ENCODE peak calls at places on chromosomes 2 and 18, in six cellular contexts. A is upper lobe of right lung; E is IMR-90; W is thoracic aorta; G is lower lobe of right lung; T is CD8-positive, alpha-beta memory T cell. U is an unnamed sample. For H3K4me1, the result is how much of the 10 kb centered on the place peaks cover.

GRCh38 chr2:111924617-111925107 is 26.3 kb downstream of the MERTK start:
- DNase-seq in E (no peak), A (no peak), W (no peak), T (no peak), G (no peak), U (no peak)

GRCh38 chr2:195038158-195038557 is 618.9 kb upstream of the SLC39A10 start:
- DNase-seq in E (no peak), A (no peak), G (no peak), W (no peak), T (no peak), U (no peak)

GRCh38 chr2:230921806-230922595 is 3.0 kb downstream of the GPR55 start:
- DNase-seq in G (no peak), W (no peak), A (no peak), E (no peak), T (no peak), U (no peak)

GRCh38 chr2:202818321-202818720 is 53.2 kb downstream of the ICA1L start:
- DNase-seq in A (no peak), E (no peak), G (no peak), W (no peak), T (no peak), U (no peak)

GRCh38 chr2:48233005-48233404 is 296.9 kb upstream of the STON1 start:
- DNase-seq in T (no peak), W (no peak), A (no peak), E (no peak), G (no peak), U (no peak)

GRCh38 chr2:128441341-128442052 is 122.8 kb upstream of the HS6ST1 start:
- DNase-seq in E (no peak), W (no peak), T (no peak), A (no peak), G (no peak), U (no peak)

GRCh38 chr18:23115683-23116096 is 19.6 kb upstream of the CABLES1 start:
- DNase-seq in G (no peak), E (peak), W (no peak), T (no peak), A (no peak), U (no peak)

GRCh38 chr18:79898952-79899608 is 52.4 kb downstream of the SLC66A2 start:
- DNase-seq in W (no peak), A (peak), E (no peak), G (no peak), T (no peak), U (no peak)

GRCh38 chr2:129252781-129253460 is 726.5 kb upstream of the RAB6C start:
- DNase-seq in T (no peak), G (no peak), W (no peak), A (peak), E (no peak), U (no peak)

GRCh38 chr2:104658840-104659591 is 194.9 kb upstream of the POU3F3 start:
- DNase-seq in W (no peak), A (no peak), E (no peak), T (no peak), G (no peak), U (peak)

GRCh38 chr18:36348971-36349417 is 51.5 kb downstream of the FHOD3 start:
- DNase-seq in T (no peak), G (no peak), A (no peak), W (no peak), E (no peak), U (no peak)

GRCh38 chr2:217361491-217361890 is 501.6 kb upstream of the TNP1 start:
- DNase-seq in W (no peak), A (no peak), T (no peak), E (peak), G (no peak), U (no peak)

GRCh38 chr2:36485521-36485920 is 112.4 kb downstream of the FEZ2 start:
- DNase-seq in A (no peak), W (no peak), G (no peak), T (no peak), E (peak), U (no peak)

GRCh38 chr2:65130440-65131175 is 702 bp upstream of the RAB1A start:
- DNase-seq in E (no peak), T (no peak), G (no peak), A (no peak), W (peak), U (no peak)

GRCh38 chr2:70460333-70460732 is 93.3 kb downstream of the TGFA start:
- DNase-seq in A (no peak), G (no peak), W (no peak), E (no peak), T (no peak), U (no peak)

GRCh38 chr2:231917280-231918088 is 8.7 kb downstream of the NPPC start:
- DNase-seq in E (no peak), G (peak), T (no peak), A (peak), W (no peak), U (peak)

GRCh38 chr2:25473758-25474335 is 132.1 kb upstream of the DNMT3A start:
- DNase-seq in T (no peak), A (no peak), G (peak), E (no peak), W (no peak), U (no peak)

GRCh38 chr2:70828914-70829824 is 6.4 kb downstream of the CD207 start:
- DNase-seq in T (no peak), G (no peak), A (peak), W (no peak), E (peak), U (peak)

GRCh38 chr18:7678801-7679200 is 111.7 kb downstream of the PTPRM start:
- DNase-seq in E (no peak), A (no peak), G (no peak), T (no peak), W (no peak), U (no peak)

GRCh38 chr2:178650554-178650953 is 156.7 kb downstream of the TTN start:
- DNase-seq in G (no peak), A (no peak), T (no peak), W (no peak), E (no peak), U (no peak)

GRCh38 chr2:200378652-200379290 is 72.3 kb downstream of the SPATS2L start:
- DNase-seq in E (peak), G (no peak), A (no peak), W (no peak), T (no peak), U (no peak)

GRCh38 chr2:170524828-170525565 is 190.1 kb upstream of the SP5 start:
- DNase-seq in G (no peak), E (peak), W (no peak), A (no peak), T (no peak), U (no peak)

GRCh38 chr2:53901192-53901591 is 41.4 kb upstream of the GPR75 start:
- DNase-seq in W (no peak), G (no peak), A (no peak), E (no peak), T (no peak), U (no peak)

GRCh38 chr2:231331533-231331932 is 64.0 kb upstream of the B3GNT7 start:
- DNase-seq in A (no peak), G (no peak), T (no peak), E (no peak), W (no peak), U (no peak)

GRCh38 chr18:6413554-6414117 is 1.1 kb downstream of the L3MBTL4 start:
- DNase-seq in W (no peak), E (no peak), G (no peak), A (no peak), T (no peak), U (no peak)

GRCh38 chr2:101501443-101501842 is 26.5 kb upstream of the RFX8 start:
- DNase-seq in E (peak), G (no peak), T (no peak), A (no peak), W (no peak), U (no peak)

GRCh38 chr2:190996338-190996946 is 17.5 kb downstream of the STAT1 start:
- DNase-seq in W (no peak), E (peak), G (peak), T (no peak), A (no peak), U (peak)

GRCh38 chr2:231854616-231855125 is 68.4 kb downstream of the COPS7B start:
- DNase-seq in W (no peak), E (no peak), A (no peak), G (no peak), T (no peak), U (no peak)

GRCh38 chr2:215410932-215411285 is 25.0 kb downstream of the FN1 start:
- DNase-seq in W (no peak), A (no peak), T (no peak), E (peak), G (no peak), U (no peak)

GRCh38 chr2:11773747-11774536 is 27.5 kb downstream of the LPIN1 start:
- DNase-seq in A (no peak), T (no peak), W (no peak), G (no peak), E (no peak), U (no peak)

GRCh38 chr2:136858656-136859055 is 93.3 kb downstream of the THSD7B start:
- DNase-seq in A (no peak), E (no peak), T (no peak), G (no peak), W (no peak), U (no peak)

GRCh38 chr2:50849205-50849604 is 182.7 kb downstream of the NRXN1 start:
- DNase-seq in T (no peak), G (no peak), A (no peak), E (no peak), W (no peak), U (no peak)

GRCh38 chr2:86297382-86298147 is 39.9 kb downstream of the REEP1 start:
- DNase-seq in E (no peak), G (no peak), T (no peak), W (no peak), A (no peak), U (no peak)

GRCh38 chr2:161044095-161044874 is 115.9 kb upstream of the TANK start:
- DNase-seq in W (no peak), A (no peak), E (peak), G (no peak), T (no peak), U (peak)

GRCh38 chr2:84959494-84960156 is 11.3 kb upstream of the KCMF1 start:
- DNase-seq in W (no peak), E (peak), T (no peak), A (no peak), G (no peak), U (no peak)

GRCh38 chr2:197946562-197946961 is 142.2 kb downstream of the PLCL1 start:
- DNase-seq in W (no peak), T (no peak), A (no peak), G (no peak), E (no peak), U (no peak)

DNA sequence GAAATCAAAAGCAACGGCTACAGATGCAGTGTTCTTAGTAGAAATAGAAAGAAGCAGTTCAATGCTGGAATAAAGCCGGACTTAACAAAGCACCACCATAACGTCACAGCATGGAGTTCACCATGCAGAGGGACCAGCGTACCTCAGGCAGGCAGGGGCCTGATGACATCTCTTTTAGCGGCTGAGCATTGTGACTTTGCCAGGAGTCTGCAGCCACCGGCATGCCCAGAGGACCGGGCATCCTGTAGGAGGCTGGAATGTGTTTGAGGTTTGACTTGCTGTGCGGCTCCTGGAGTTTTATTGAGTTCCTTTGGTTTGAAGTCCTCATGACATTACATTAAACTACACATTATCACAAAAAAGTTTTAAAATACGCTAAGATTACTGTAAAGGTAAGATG is 139.8 kb downstream of the UXS1 start:
- DNase-seq in E (no peak), T (no peak), W (no peak), A (no peak), G (no peak), U (no peak)
- H3K4me1 ChIP-seq in E (under half), T (half or more), W (under half), A (under half), G (under half), U (under half)

GRCh38 chr2:96526615-96527014 is 9.9 kb upstream of the ARID5A start:
- DNase-seq in T (no peak), G (no peak), W (no peak), A (peak), E (no peak), U (no peak)
- H3K4me1 ChIP-seq in T (under half), G (under half), W (under half), A (under half), E (under half), U (under half)

GRCh38 chr2:237322564-237322963 is 91.4 kb downstream of the COL6A3 start:
- DNase-seq in T (no peak), A (no peak), E (no peak), G (no peak), W (no peak), U (no peak)

GRCh38 chr2:237323656-237324055 is 90.3 kb downstream of the COL6A3 start:
- DNase-seq in A (no peak), T (no peak), E (no peak), W (no peak), G (no peak), U (no peak)

GRCh38 chr2:237326250-237327171 is 87.5 kb downstream of the COL6A3 start:
- DNase-seq in T (no peak), A (no peak), G (no peak), W (no peak), E (peak), U (no peak)

GRCh38 chr2:237327191-237327590 is 86.8 kb downstream of the COL6A3 start:
- DNase-seq in G (no peak), T (no peak), W (no peak), A (no peak), E (no peak), U (no peak)

DNA sequence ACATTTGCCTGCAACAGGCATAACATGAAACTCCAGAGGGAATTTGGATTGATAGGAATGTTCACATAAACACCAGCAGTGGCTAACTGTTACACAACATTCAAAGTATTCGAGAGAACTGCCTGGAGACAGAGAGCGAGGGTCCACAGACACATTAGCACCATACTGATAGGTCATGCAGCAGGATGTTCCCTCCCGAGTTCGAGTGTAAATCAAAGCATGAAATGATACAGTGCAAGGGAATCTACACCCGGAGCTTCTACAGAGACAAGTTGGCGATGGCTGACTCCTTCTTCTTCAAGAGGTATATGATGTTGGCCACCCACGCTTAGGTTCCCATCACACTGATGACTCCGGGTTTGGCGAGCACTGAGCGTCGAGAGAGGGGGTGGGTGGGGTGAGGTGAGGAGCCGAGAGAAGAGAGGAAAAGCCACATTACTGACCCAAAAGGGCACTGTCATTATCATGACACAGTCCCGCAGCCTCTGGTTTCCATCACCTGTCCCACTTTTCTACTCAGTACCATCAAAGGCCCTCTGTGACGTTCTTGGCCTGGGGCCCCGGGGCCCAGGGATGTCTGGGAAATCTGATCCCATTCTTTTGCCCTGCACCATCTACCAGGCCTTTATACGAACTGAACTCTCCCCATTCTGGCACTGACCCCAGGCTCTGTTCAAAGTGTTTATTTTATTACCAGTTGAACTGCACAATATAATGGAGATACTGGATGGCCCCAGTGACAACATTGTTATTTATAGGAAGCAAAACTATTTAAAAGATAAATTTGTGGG is 89.3 kb downstream of the COL6A3 start:
- DNase-seq in E (peak), G (no peak), A (no peak), T (no peak), W (no peak), U (no peak)
- H3K4me1 ChIP-seq in E (under half), G (under half), A (under half), T (under half), W (under half), U (half or more)

GRCh38 chr18:37649416-37649815 is 83.8 kb upstream of the CELF4 start:
- DNase-seq in T (no peak), G (no peak), E (no peak), A (no peak), W (no peak), U (no peak)
- H3K4me1 ChIP-seq in T (under half), G (under half), E (under half), A (under half), W (under half), U (under half)